ENCODE peak calls at places on chromosomes 3 and 15, in six cellular contexts. E, M, Z, F, P and S are unnamed samples. For H3K27me3, the result is how much of the 10 kb centered on the place peaks cover.

GRCh38 chr3:56758539-56758981 is 43.2 kb downstream of the ARHGEF3 start:
- DNase-seq in E (peak), Z (peak), F (peak), M (no peak), P (no peak), S (no peak)

GRCh38 chr3:9600597-9600996 is 47.0 kb upstream of the LHFPL4 start:
- DNase-seq in M (no peak), P (peak), E (no peak), Z (no peak), F (no peak), S (no peak)

GRCh38 chr15:68203956-68204355 is 1.2 kb downstream of the CALML4 start:
- DNase-seq in E (no peak), F (no peak), P (no peak), M (no peak), Z (no peak), S (no peak)

GRCh38 chr3:32414527-32415202 is 23.0 kb downstream of the CMTM7 start:
- DNase-seq in M (no peak), E (no peak), Z (no peak), F (no peak), P (no peak), S (no peak)

GRCh38 chr15:98802187-98802586 is 153.8 kb downstream of the IGF1R start:
- DNase-seq in M (no peak), F (no peak), E (no peak), Z (no peak), P (no peak), S (no peak)

GRCh38 chr15:38504680-38505467 is 50.9 kb downstream of the FAM98B start:
- DNase-seq in P (no peak), M (no peak), E (no peak), Z (no peak), F (no peak), S (no peak)

GRCh38 chr3:27714692-27715453 is 7.2 kb downstream of the EOMES start:
- DNase-seq in P (peak), Z (no peak), M (no peak), F (peak), E (no peak), S (no peak)

GRCh38 chr3:136889947-136890346 is 27.9 kb downstream of the NCK1 start:
- DNase-seq in Z (no peak), P (no peak), E (no peak), M (no peak), F (no peak), S (no peak)

GRCh38 chr15:56240390-56240789 is 3.3 kb downstream of the RFX7 start:
- DNase-seq in M (no peak), P (no peak), E (no peak), Z (no peak), F (no peak), S (no peak)

GRCh38 chr3:37053337-37053736 is 60.0 kb downstream of the MLH1 start:
- DNase-seq in E (no peak), M (no peak), Z (no peak), F (no peak), P (no peak), S (no peak)

GRCh38 chr3:195043612-195044144 is 227.3 kb downstream of the XXYLT1 start:
- DNase-seq in P (no peak), Z (no peak), M (no peak), F (no peak), E (no peak), S (no peak)

GRCh38 chr3:15452961-15453360 is 25.6 kb downstream of the EAF1 start:
- DNase-seq in M (no peak), E (no peak), Z (no peak), P (no peak), F (no peak), S (no peak)

GRCh38 chr3:112381673-112382542 is 49.0 kb downstream of the CD200 start:
- DNase-seq in F (no peak), M (no peak), Z (no peak), P (no peak), E (no peak), S (no peak)

GRCh38 chr15:98959640-98960007 is 48.0 kb downstream of the PGPEP1L start:
- DNase-seq in P (no peak), Z (no peak), E (no peak), F (no peak), M (no peak), S (no peak)

GRCh38 chr3:188602620-188603019 is 448.7 kb downstream of the LPP start:
- DNase-seq in F (no peak), E (no peak), P (no peak), Z (no peak), M (no peak), S (no peak)

GRCh38 chr3:123202451-123202850 is 708 bp downstream of the SEC22A start:
- DNase-seq in E (no peak), P (no peak), F (peak), Z (no peak), M (peak), S (no peak)

GRCh38 chr15:94674251-94674650 is 442.9 kb downstream of the MCTP2 start:
- DNase-seq in M (no peak), Z (no peak), F (no peak), E (no peak), P (no peak), S (no peak)

GRCh38 chr3:139561428-139561827 is 21.9 kb upstream of the RBP1 start:
- DNase-seq in F (no peak), P (no peak), Z (no peak), E (no peak), M (no peak), S (no peak)

DNA sequence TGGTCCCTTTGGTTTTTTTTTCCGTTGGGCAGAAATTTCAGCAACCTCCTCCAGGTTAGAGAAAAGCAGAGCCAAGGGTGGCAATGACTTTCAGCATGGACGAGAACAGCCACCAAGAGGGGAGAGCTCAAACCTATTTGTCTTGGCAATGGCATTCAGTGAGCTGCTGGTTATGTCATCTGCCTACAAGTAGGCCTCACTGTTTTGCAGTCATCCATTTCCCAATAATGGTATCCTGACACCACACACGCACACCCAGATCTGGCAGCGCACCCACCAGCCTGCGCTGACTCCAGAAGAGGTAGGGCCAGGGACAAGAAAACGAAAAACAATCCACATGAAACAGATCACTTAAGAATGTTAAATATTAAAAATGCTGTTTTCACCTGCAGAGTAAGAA is 92.3 kb downstream of the MAGI1 start:
- DNase-seq in E (no peak), M (no peak), Z (no peak), F (no peak), P (no peak), S (no peak)
- TF ChIP-seq ZNF274 in E (no peak), M (no peak), Z (no peak), F (no peak), P (no peak), S (no peak)

DNA sequence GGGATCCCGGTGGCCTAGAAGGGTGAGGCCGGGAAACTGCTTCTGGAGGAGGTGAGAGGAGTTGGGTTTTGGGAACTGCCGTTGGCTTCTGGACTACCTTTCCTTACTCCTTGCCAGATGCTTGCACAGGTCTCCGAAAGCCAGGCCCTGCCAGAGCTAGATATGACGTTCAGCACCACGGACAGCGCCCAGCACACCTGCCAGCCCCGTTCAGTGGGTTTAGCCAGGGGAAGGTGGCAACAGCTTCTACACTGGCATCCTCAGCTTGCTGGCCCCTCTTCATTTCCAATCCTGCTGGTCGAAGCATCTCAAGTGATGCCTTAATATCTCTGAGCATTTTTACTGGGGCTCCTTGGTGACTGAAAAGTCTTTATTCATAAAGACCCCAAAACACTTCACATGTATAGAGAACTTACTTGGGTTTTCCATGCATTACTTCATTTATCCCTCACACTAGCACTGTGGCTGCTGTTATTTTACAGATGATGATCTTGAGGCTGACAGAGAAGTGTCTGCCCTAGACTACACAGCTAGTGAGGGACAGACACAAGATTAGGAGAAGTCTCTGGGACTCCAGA is 21.9 kb downstream of the HCN4 start:
- DNase-seq in E (no peak), M (peak), P (peak), F (peak), Z (peak), S (no peak)
- TF ChIP-seq YY1 in E (no peak), M (no peak), P (no peak), F (no peak), Z (no peak), S (no peak)

DNA sequence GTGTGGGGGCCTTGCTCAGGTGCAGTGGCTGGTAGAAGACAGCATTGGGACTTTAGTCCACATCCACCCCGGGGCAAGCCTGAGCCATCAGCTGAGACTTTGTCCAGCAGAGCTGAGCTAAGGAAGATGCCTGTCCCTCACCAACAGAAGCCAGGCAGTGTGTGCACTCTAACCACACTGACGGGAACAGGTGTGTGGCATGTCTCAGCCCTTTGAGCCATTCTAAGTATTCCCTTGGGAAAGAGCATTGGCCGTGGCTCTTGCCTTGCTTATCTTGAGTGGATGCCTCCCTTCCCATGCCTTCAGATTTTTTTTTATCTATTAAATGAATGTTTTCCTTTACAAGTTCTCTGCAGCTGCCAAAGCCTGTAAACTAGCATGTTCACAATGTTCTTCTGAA is 3.5 kb downstream of the GABRA5 start:
- DNase-seq in M (no peak), F (no peak), E (no peak), P (no peak), Z (no peak), S (no peak)
- H3K27me3 ChIP-seq in M (under half), F (under half), E (under half), P (under half), Z (under half), S (under half)

DNA sequence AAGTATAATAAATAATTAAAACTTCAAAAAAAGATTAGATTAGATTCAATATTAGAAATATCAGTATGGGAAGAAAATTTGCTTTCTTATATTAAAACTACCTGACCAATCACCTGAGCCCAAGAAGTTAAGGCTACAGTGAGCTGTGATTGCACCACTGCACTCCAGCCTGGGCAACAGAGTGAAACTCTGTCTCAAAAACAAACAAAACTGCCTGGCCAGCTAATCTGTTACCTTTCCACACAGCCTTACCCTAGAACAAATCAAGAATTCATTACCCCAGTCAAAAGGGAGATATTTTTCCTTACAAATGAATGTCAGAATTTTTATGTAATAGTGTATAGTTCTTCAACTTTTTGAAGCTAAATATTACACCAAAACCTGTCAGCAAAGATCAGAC is 117.0 kb upstream of the MANF start:
- DNase-seq in Z (no peak), P (no peak), M (no peak), F (no peak), E (no peak), S (no peak)
- TF ChIP-seq ZNF274 in Z (no peak), P (no peak), M (no peak), F (no peak), E (no peak), S (no peak)

DNA sequence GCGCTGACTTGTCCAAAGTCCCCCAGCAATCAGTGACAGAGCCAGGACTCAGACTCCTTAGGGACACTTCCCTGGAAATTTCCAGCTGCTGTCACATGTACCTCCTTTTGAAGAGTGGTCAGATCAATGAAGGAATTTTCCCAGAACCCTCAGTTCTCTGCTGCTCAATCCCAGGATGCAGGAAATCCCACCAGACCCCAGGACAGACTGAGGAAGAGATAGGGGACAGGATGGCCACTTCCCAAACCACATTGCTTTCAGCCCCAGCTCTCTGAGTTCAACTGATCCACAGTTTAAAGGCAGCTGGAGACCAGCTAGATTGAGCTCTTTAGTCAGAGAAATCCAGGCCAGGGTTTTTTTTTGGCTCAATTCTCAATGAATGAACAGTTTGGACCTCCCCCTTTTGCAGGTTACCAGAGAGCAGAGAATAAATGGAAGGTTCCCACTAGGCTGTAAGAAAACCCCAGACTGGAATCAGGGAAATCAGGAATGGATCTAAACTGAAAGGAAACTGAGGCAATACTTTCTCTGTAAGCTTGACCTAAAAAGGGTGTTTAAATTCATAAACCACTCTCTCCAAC is 1.5 kb downstream of the CYP1A1 start:
- DNase-seq in P (peak), E (no peak), F (peak), Z (peak), M (peak), S (peak)
- TF ChIP-seq YY1 in P (no peak), E (peak), F (no peak), Z (peak), M (no peak), S (no peak)